ENCODE peak calls at places on chromosomes 13 and 19, in five cellular contexts. C, J, D, A and P are unnamed samples.

GRCh38 chr19:1953037-1953436 is 12.1 kb downstream of the CSNK1G2 start:
- DNase-seq in C (no peak), A (no peak), J (no peak), D (no peak), P (no peak)

GRCh38 chr19:42149447-42150202 is 17.4 kb upstream of the POU2F2 start:
- DNase-seq in D (no peak), J (no peak), C (no peak), A (no peak), P (no peak)

GRCh38 chr13:40087021-40088002 is 431.9 kb downstream of the COG6 start:
- DNase-seq in A (no peak), J (no peak), C (no peak), D (no peak), P (no peak)

GRCh38 chr13:93473441-93474270 is 247.0 kb downstream of the GPC6 start:
- DNase-seq in A (no peak), D (peak), J (no peak), C (peak), P (no peak)

GRCh38 chr19:10269333-10270179 is 1.4 kb upstream of the ICAM1 start:
- DNase-seq in D (peak), J (peak), A (peak), C (peak), P (peak)

GRCh38 chr19:36115453-36116343 is at the start of gene TBCB:
- DNase-seq in C (peak), D (peak), J (no peak), A (peak), P (peak)

GRCh38 chr19:6101291-6101690 is 9.0 kb downstream of the RFX2 start:
- DNase-seq in J (no peak), D (no peak), A (no peak), C (no peak), P (no peak)

GRCh38 chr13:42569576-42570344 is 4.2 kb upstream of the TNFSF11 start:
- DNase-seq in C (no peak), D (no peak), J (no peak), A (no peak), P (no peak)

GRCh38 chr13:90552702-90553101 is 794.8 kb upstream of the MIR17HG start:
- DNase-seq in A (no peak), D (no peak), C (no peak), J (no peak), P (no peak)

GRCh38 chr13:97386832-97387486 is 47.0 kb upstream of the RAP2A start:
- DNase-seq in C (peak), A (peak), J (peak), D (peak), P (no peak)

GRCh38 chr13:24133396-24133795 is 27.1 kb upstream of the SPATA13 start:
- DNase-seq in C (no peak), A (no peak), J (no peak), D (no peak), P (no peak)

GRCh38 chr19:18804139-18804601 is 13.1 kb upstream of the COMP start:
- DNase-seq in J (no peak), D (no peak), C (no peak), A (no peak), P (no peak)

GRCh38 chr19:18807861-18808331 is 16.8 kb upstream of the COMP start:
- DNase-seq in C (peak), D (no peak), A (no peak), J (no peak), P (no peak)

GRCh38 chr19:18804643-18805042 is 13.5 kb upstream of the COMP start:
- DNase-seq in D (no peak), J (no peak), A (no peak), C (no peak), P (no peak)

GRCh38 chr19:18814063-18814462 is 17.7 kb upstream of the UPF1 start:
- DNase-seq in J (no peak), C (peak), A (no peak), D (no peak), P (no peak)

DNA sequence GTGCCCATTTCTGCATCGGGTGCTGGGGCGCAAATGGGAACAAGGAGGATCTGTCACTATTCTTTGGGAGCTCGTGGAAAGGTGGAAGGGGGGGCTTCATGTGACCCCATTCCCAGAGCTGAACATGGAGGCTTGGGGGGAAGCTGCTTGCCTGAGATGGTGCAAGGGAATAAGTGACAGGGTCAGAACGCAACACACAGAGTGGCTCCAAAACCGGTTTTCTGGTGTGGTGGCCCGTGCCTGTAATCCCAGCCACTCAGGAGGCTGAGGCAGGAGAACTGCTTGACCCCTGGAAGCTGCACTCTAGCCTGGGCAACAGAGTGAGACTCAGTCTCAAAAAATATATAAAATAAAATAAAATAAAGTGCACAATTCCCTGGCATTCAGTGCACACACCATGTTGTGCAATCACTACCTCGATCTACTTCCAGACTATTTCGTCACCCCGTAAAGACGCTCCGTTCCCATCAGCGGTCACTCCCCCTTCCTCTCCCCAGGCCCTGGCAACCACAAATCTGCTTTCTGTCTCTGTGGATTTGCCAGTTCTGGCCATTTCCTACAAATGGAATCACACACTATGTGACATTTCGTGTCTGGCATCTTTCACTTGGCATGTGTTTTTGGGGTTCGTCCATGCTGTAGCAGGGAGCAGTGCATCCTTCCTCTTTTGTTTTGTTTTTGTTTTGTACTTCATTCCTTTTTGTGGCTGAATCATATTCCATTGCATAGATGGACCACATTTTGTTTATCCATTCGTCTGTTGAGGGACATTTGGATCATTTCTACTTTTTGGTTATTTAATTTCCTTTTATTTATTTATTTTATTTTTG is 18.3 kb upstream of the COMP start:
- DNase-seq in J (no peak), D (peak), C (peak), A (peak), P (peak)
- H3K4me3 ChIP-seq in J (no peak), D (no peak), C (no peak), A (no peak), P (no peak)

DNA sequence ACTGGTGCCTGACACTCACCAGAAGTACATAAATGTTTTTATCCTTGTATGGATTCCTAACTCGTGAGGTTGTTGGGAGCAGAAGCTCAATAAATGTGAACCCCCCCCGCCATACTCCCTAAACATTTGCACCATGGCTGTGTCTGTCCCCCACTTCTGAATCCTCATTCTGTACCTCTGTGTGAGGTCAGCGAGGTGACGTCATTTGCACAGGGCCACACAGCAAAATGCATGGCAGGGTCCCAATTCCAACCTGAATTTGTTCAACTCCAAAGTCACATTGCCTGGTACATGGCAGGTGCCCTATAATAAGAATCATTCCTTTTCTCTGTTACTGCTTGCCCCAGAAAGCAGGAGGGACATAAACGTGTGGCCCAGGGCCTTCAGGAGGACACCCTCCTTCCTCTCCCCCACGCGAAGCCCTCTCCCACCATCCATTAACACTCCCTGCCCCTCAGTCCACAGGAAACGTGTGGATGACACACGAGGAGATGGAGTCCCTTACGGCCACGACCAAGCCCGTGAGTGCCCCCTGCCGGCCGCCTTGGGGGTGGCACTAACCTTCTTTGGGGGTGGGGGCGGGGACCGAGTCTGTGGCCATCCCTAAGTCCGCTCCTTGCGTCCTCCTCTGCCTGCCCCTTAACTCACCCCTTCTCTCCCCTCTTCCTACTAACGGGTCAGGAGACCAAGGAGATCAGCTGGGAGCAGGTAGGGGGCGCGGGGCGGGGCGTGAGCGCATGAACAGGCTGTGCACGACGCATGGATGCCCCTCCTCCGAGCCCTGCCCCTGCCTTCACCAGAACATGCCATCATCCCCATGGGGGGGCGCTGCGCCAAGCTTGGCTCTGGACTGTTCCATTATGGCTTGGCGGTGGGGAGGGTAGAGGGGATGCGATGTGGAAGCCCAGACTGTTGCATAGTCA is 9.4 kb downstream of the HRC start:
- DNase-seq in C (peak), D (peak), A (peak), J (peak), P (peak)
- H3K4me3 ChIP-seq in C (peak), D (peak), A (no peak), J (no peak), P (peak)

GRCh38 chr19:11538232-11539036 is at the start of gene CNN1:
- DNase-seq in J (no peak), C (peak), D (peak), A (peak), P (peak)
- H3K4me3 ChIP-seq in J (no peak), C (peak), D (peak), A (peak), P (peak)

DNA sequence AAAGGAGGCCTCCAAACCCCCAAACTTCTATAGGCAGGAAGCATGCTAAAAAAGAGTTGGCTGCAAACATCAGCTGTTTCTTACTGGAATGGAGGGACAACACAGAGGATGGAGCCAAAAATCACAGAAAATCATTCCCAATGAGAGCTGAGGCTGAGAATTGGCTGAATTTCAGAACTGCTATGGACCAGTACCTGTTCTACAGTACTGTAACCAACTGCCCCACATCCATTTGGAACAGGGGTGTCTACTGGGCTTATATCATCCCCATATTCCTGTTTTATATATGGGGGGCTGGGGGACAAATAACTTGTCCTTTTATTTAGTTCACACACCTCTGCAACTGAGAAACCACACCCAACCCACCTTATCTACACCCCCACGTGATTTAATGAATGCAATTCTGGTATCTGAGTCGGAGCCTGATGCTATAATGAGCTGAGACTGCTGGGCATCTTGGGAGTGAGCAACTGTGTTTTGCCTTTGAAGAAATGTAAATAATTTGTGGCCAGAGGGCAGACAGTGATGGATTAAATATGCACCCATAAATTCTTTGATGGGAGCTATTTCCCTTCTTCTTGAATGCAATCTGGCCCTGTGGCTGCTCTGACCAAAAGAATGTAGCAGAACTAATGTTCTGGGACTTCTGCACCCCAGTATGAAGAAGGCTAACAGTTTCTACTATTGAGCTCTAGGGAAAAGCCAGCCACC is 82.6 kb downstream of the TBC1D4 start:
- DNase-seq in C (no peak), A (no peak), D (peak), J (no peak), P (peak)
- H3K4me3 ChIP-seq in C (no peak), A (no peak), D (no peak), J (no peak), P (no peak)

DNA sequence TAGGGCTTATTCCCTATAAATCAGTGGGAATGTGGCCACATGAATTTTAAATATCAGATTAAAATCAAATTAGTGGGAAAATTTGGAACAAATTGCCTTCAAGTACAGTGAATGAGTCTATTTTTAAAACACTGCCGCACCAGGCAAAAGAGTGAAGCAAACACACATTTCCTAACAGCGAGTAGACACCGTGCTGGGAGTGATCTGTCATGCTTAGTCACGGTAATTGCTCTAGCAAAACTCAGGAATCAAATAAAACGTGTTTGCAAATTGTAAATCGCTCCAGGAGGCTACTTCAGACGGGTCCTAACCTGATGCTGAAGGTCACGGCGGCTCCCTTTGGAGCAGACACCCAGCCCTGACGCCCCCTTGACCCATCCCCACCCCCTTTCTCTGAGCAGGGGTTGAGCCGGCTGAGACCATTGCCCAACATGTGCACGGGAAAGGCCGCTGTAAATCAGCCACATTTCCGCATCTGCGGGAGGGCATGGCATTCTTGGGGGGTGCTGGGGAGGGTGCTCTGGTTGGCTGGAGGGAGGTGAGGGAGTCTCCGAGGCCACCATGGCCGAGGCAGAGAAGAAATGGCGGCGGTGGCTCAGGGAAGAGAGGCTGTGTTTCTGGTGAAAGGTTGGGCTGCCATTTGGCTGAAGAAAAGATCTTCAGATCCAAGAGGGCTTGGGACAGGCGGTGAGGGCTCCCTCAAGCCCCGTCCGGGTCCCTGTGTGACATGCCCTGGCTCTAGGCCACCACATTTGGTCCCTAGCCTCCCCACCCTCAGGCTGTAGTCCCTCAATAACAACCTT is 8.9 kb downstream of the CEBPA start:
- DNase-seq in J (no peak), C (peak), D (peak), A (peak), P (peak)
- H3K4me3 ChIP-seq in J (no peak), C (no peak), D (no peak), A (no peak), P (no peak)